ENCODE peak calls at places on chromosomes 12 and 14, in four cellular contexts. J, G, V and M are unnamed samples.
A peak's percentile ranks its signal among the peaks of the same experiment; 100 is the strongest.

GRCh38 chr12:132395908-132396305 is 66.5 kb upstream of the GALNT9 start:
- DNase-seq in J (no peak), G (no peak), V (no peak), M (peak; percentile 58)

GRCh38 chr12:130517588-130517987 is 179.9 kb downstream of the PIWIL1 start:
- DNase-seq in J (no peak), G (no peak), V (no peak), M (no peak)

GRCh38 chr12:50533971-50534370 is 29.2 kb downstream of the DIP2B start:
- DNase-seq in J (no peak), G (no peak), V (no peak), M (no peak)

GRCh38 chr12:47905313-47905730 is 528 bp upstream of the VDR start:
- DNase-seq in J (peak; percentile 60), G (no peak), V (peak; percentile 59), M (peak; percentile 90)

GRCh38 chr14:88611878-88612277 is 49.0 kb downstream of the ZC3H14 start:
- DNase-seq in J (no peak), G (no peak), V (no peak), M (no peak)

GRCh38 chr14:94390372-94391086 is 2.1 kb upstream of the SERPINA1 start:
- DNase-seq in J (no peak), G (peak; percentile 96), V (peak; percentile 74), M (peak; percentile 91)

GRCh38 chr12:125178222-125178621 is 113.0 kb downstream of the AACS start:
- DNase-seq in J (no peak), G (no peak), V (no peak), M (no peak)

GRCh38 chr14:51561141-51561540 is 90.6 kb upstream of the FRMD6 start:
- DNase-seq in J (no peak), G (no peak), V (no peak), M (no peak)

GRCh38 chr12:31989987-31990386 is 30.8 kb downstream of the RESF1 start:
- DNase-seq in J (no peak), G (no peak), V (no peak), M (no peak)

GRCh38 chr14:103746706-103747105 is 31.1 kb downstream of the ZFYVE21 start:
- DNase-seq in J (no peak), G (peak; percentile 41), V (no peak), M (no peak)

GRCh38 chr14:35300228-35300627 is 8.0 kb downstream of the PSMA6 start:
- DNase-seq in J (no peak), G (no peak), V (no peak), M (no peak)
- H3K4me1 ChIP-seq in J (peaks cover 64% of the 10 kb centered on the region), G (peaks cover 16% of the 10 kb centered on the region), V (peaks cover 14% of the 10 kb centered on the region), M (peaks cover 19% of the 10 kb centered on the region)

GRCh38 chr12:57451233-57451778 is 3.8 kb upstream of the INHBE start:
- DNase-seq in J (no peak), G (peak; percentile 96), V (no peak), M (no peak)

GRCh38 chr12:57454566-57455373 is at the start of gene INHBE:
- DNase-seq in J (no peak), G (peak; percentile 98), V (no peak), M (no peak)

GRCh38 chr12:57452181-57452936 is 2.7 kb upstream of the INHBE start:
- DNase-seq in J (no peak), G (no peak), V (peak; percentile 77), M (no peak)

GRCh38 chr12:57454213-57454565 is 918 bp upstream of the INHBE start:
- DNase-seq in J (no peak), G (no peak), V (no peak), M (no peak)

DNA sequence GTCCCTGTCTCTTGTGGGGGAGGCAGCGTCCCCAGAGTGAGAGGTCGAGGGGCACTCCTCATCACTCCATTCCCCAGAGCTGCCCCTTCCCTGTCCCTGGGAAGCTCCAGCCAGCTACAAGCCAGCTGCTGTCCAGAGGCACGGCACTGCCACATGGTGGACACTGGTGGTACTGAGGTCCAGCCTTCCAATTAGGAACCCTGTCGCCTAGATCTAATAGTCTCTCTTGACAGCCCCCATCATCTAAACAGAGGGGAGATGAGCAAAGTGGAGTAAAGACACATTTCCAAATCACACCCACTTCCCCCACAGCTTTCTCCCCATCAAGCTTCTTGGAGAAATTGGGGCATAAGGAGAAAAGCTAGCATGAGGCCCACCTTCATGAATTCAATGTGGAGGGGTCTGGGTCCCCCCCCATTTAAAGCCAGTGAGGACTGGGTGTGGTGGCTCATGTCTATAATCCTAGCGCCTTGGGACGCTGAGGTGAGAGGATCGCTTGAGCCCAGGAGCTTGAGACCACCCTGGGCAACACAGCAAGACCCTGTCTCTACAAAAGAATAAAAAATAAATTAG is 2.1 kb upstream of the INHBE start:
- DNase-seq in J (no peak), G (peak; percentile 85), V (peak; percentile 87), M (peak; percentile 90)
- H3K4me3 ChIP-seq in J (no peak overlapping the region), G (no peak overlapping the region), V (no peak overlapping the region), M (no peak overlapping the region)

GRCh38 chr12:21819236-21819635 is 44.7 kb upstream of the KCNJ8 start:
- DNase-seq in J (no peak), G (no peak), V (no peak), M (no peak)
- H3K4me1 ChIP-seq in J (no peaks in the 10 kb centered on the region), G (peaks cover 53% of the 10 kb centered on the region), V (no peaks in the 10 kb centered on the region), M (no peaks in the 10 kb centered on the region)

GRCh38 chr12:113330505-113330904 is 4.4 kb downstream of the SLC8B1 start:
- DNase-seq in J (no peak), G (no peak), V (no peak), M (no peak)

GRCh38 chr12:113334786-113335539 is at the start of gene SLC8B1:
- DNase-seq in J (peak; percentile 89), G (peak; percentile 94), V (peak; percentile 92), M (peak; percentile 99)

GRCh38 chr12:113333877-113334785 is 778 bp downstream of the SLC8B1 start:
- DNase-seq in J (no peak), G (no peak), V (peak; percentile 49), M (peak; percentile 87)

GRCh38 chr12:113332688-113333087 is 2.2 kb downstream of the SLC8B1 start:
- DNase-seq in J (no peak), G (no peak), V (no peak), M (no peak)

DNA sequence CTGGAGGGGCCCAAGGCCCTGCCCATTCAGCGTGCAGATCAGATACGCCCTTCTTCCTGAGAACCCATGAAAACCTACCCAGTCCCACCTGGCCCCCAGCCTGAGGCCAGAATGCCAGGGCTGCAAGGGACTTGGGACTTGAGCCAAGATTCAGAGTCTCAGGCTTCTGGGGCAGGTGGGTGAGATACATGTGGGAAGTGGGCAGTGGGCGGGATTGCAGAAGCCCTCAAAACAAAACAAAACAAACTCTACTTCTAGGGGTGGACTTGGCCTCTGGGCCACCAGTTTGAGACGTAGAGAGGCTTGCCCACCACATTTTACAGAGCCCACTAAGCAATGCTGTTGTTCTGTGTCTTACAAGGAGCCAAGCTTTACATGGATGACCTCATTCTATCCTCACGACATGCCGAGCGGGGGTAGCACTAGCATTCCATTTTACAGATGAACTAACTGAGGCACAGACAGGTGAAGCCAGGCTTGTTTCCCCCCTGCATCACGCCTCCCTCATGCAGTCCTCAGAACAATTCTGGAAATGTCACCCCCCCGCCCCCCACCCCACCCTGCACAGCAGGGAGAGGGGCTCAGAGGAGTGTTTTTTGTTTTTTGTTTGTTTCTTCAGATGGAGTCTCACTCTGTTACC is 1.7 kb downstream of the SLC8B1 start:
- DNase-seq in J (no peak), G (no peak), V (no peak), M (no peak)
- H3K4me3 ChIP-seq in J (peak overlapping the region; percentile 78), G (peak overlapping the region; percentile 75), V (peak overlapping the region; percentile 90), M (no peak overlapping the region)